ENCODE peak calls at places on chromosomes 5 and 9, in eight cellular contexts. A is stimulated activated CD8-positive, alpha-beta memory T cell treated with anti-CD3 and anti-CD28 coated beads, Interleukin-7, amount 100 ng/mL, for 24 hours; O is epithelial cell of proximal tubule; Z is GM23338; J is RCC 7860; T is Right ventricle myocardium superior; N is endodermal cell; P is T follicular helper cell. F is an unnamed sample.

GRCh38 chr9:83483223-83483622 is 55.0 kb downstream of the FRMD3 start:
- DNase-seq in J (no peak), O (no peak), A (no peak), P (no peak), T (no peak), N (no peak), Z (no peak), F (no peak)

GRCh38 chr9:116002181-116002580 is 151.4 kb upstream of the PAPPA start:
- DNase-seq in A (no peak), Z (no peak), N (no peak), T (no peak), P (no peak), J (no peak), O (no peak), F (no peak)

GRCh38 chr9:135506327-135507103 is 6.0 kb downstream of the MRPS2 start:
- DNase-seq in P (no peak), A (no peak), J (no peak), T (no peak), N (peak), O (no peak), Z (peak), F (no peak)

GRCh38 chr5:5077236-5077635 is 62.9 kb upstream of the ADAMTS16 start:
- DNase-seq in P (no peak), O (no peak), N (no peak), A (no peak), Z (peak), J (no peak), T (no peak), F (no peak)

GRCh38 chr5:174204914-174205313 is 159.4 kb downstream of the NSG2 start:
- DNase-seq in J (no peak), A (no peak), P (no peak), T (no peak), Z (peak), O (no peak), N (peak), F (no peak)

GRCh38 chr5:157540707-157541451 is 34.7 kb downstream of the ADAM19 start:
- DNase-seq in P (peak), J (peak), Z (no peak), T (peak), A (no peak), N (peak), O (no peak), F (no peak)

GRCh38 chr9:133968428-133968827 is 23.7 kb downstream of the VAV2 start:
- DNase-seq in P (no peak), A (no peak), O (no peak), T (peak), N (no peak), Z (no peak), J (no peak), F (no peak)

GRCh38 chr5:120454094-120454798 is 9.9 kb upstream of the PRR16 start:
- DNase-seq in J (no peak), O (peak), N (no peak), P (no peak), A (no peak), T (no peak), Z (peak), F (no peak)

GRCh38 chr5:98500811-98501210 is 272.7 kb upstream of the RGMB start:
- DNase-seq in N (no peak), Z (no peak), O (no peak), P (no peak), T (no peak), J (no peak), A (no peak), F (no peak)

GRCh38 chr5:139795074-139796001 is at the start of gene PSD2:
- DNase-seq in A (no peak), T (peak), J (no peak), N (peak), Z (peak), P (no peak), O (no peak), F (peak)

GRCh38 chr9:93236541-93237206 is 52.7 kb downstream of the WNK2 start:
- DNase-seq in A (no peak), O (no peak), Z (no peak), T (peak), J (no peak), N (no peak), P (no peak), F (no peak)

GRCh38 chr9:114911167-114911821 is 19.1 kb downstream of the TNFSF8 start:
- DNase-seq in O (no peak), N (peak), J (peak), Z (peak), T (no peak), A (no peak), P (no peak), F (peak)

GRCh38 chr9:22216730-22217160 is 207.6 kb upstream of the CDKN2B start:
- DNase-seq in A (no peak), O (no peak), T (no peak), Z (no peak), J (peak), N (no peak), P (no peak), F (no peak)